ENCODE peak calls at places on chromosomes 11 and 22, in six cellular contexts. R is choroid plexus epithelial cell; M is foreskin fibroblast; C is RKO; D is GM12891; E is stimulated activated CD4-positive, alpha-beta T cell treated with anti-CD3 and anti-CD28 coated beads, Interleukin-15, amount 100 ng/mL, for 1 hour. G is an unnamed sample.

GRCh38 chr11:57276857-57277505 is 39.9 kb upstream of the APLNR start:
- DNase-seq in R (peak; percentile 47), M (no peak), C (no peak), D (no peak), E (no peak), G (no peak)

GRCh38 chr11:117807482-117808272 is 10.7 kb upstream of the DSCAML1 start:
- DNase-seq in R (peak; percentile 77), M (peak; percentile 80), C (no peak), D (no peak), E (peak; percentile 56), G (no peak)

GRCh38 chr22:33440756-33441155 is 382.6 kb upstream of the SYN3 start:
- DNase-seq in R (no peak), M (no peak), C (no peak), D (no peak), E (no peak), G (no peak)

GRCh38 chr11:115618428-115618827 is 114.2 kb upstream of the CADM1 start:
- DNase-seq in R (no peak), M (peak; percentile 40), C (no peak), D (no peak), E (no peak), G (no peak)

GRCh38 chr22:36411589-36412258 is 24.0 kb upstream of the MYH9 start:
- DNase-seq in R (no peak), M (no peak), C (peak; percentile 18), D (no peak), E (no peak), G (no peak)

GRCh38 chr22:28019881-28020861 is 101.1 kb upstream of the PITPNB start:
- DNase-seq in R (peak; percentile 75), M (peak; percentile 81), C (peak; percentile 29), D (peak; percentile 79), E (peak; percentile 27), G (peak; percentile 25)

GRCh38 chr11:70595452-70595851 is 197.1 kb downstream of the CTTN start:
- DNase-seq in R (no peak), M (no peak), C (no peak), D (no peak), E (no peak), G (no peak)

GRCh38 chr11:104609766-104610165 is 288.5 kb downstream of the CASP12 start:
- DNase-seq in R (no peak), M (peak; percentile 17), C (no peak), D (no peak), E (no peak), G (no peak)

GRCh38 chr11:2142300-2142759 is 3.1 kb upstream of the IGF2 start:
- DNase-seq in R (peak; percentile 38), M (peak; percentile 72), C (no peak), D (no peak), E (no peak), G (no peak)

GRCh38 chr22:27212617-27213177 is 555.3 kb downstream of the MIAT start:
- DNase-seq in R (peak; percentile 98), M (peak; percentile 92), C (no peak), D (no peak), E (no peak), G (peak; percentile 99)

GRCh38 chr11:123590296-123590912 is 64.0 kb downstream of the SCN3B start:
- DNase-seq in R (peak; percentile 39), M (peak; percentile 61), C (peak; percentile 21), D (no peak), E (no peak), G (peak; percentile 23)

GRCh38 chr11:63362196-63362829 is 7.3 kb upstream of the SLC22A9 start:
- DNase-seq in R (no peak), M (no peak), C (no peak), D (no peak), E (no peak), G (no peak)

GRCh38 chr11:116224154-116224888 is 548.5 kb downstream of the BUD13 start:
- DNase-seq in R (peak; percentile 43), M (peak; percentile 23), C (peak; percentile 29), D (peak; percentile 41), E (no peak), G (no peak)

GRCh38 chr11:122248130-122248529 is 132.1 kb upstream of the BLID start:
- DNase-seq in R (no peak), M (no peak), C (no peak), D (no peak), E (no peak), G (no peak)

GRCh38 chr11:70158201-70158600 is 44.9 kb upstream of the FADD start:
- DNase-seq in R (peak; percentile 45), M (peak; percentile 18), C (peak; percentile 4), D (no peak), E (no peak), G (no peak)

GRCh38 chr11:123233280-123233977 is 38.4 kb upstream of the CLMP start:
- DNase-seq in R (peak; percentile 56), M (no peak), C (no peak), D (peak; percentile 28), E (no peak), G (no peak)

GRCh38 chr11:9574556-9574805 is 1.0 kb downstream of the WEE1 start:
- DNase-seq in R (peak; percentile 39), M (no peak), C (no peak), D (no peak), E (no peak), G (no peak)

GRCh38 chr11:118171274-118172062 is 5.0 kb downstream of the SCN2B start:
- DNase-seq in R (peak; percentile 70), M (peak; percentile 79), C (peak; percentile 54), D (peak; percentile 81), E (peak; percentile 35), G (no peak)

GRCh38 chr22:47539374-47539773 is 776.9 kb downstream of the TBC1D22A start:
- DNase-seq in R (no peak), M (no peak), C (no peak), D (no peak), E (no peak), G (no peak)

GRCh38 chr11:70699294-70700221 is 301.2 kb downstream of the CTTN start:
- DNase-seq in R (no peak), M (no peak), C (no peak), D (no peak), E (no peak), G (no peak)

GRCh38 chr11:68673291-68673930 is 10.9 kb upstream of the GAL start:
- DNase-seq in R (peak; percentile 19), M (no peak), C (no peak), D (no peak), E (no peak), G (no peak)

GRCh38 chr11:6738590-6738989 is 33.2 kb downstream of the OR2AG2 start:
- DNase-seq in R (no peak), M (no peak), C (no peak), D (no peak), E (no peak), G (no peak)

GRCh38 chr11:117830072-117830471 is 5.5 kb upstream of the FXYD2 start:
- DNase-seq in R (no peak), M (no peak), C (no peak), D (no peak), E (no peak), G (no peak)

GRCh38 chr11:128505449-128506058 is 81.8 kb downstream of the ETS1 start:
- DNase-seq in R (no peak), M (peak; percentile 31), C (no peak), D (no peak), E (no peak), G (no peak)

GRCh38 chr11:125063429-125064043 is 431 bp downstream of the SLC37A2 start:
- DNase-seq in R (no peak), M (no peak), C (no peak), D (no peak), E (no peak), G (no peak)

GRCh38 chr11:76835928-76836612 is 24.6 kb upstream of the ACER3 start:
- DNase-seq in R (peak; percentile 44), M (peak; percentile 93), C (no peak), D (no peak), E (no peak), G (peak; percentile 41)

GRCh38 chr11:107581147-107581546 is 9.8 kb upstream of the ELMOD1 start:
- DNase-seq in R (no peak), M (no peak), C (no peak), D (no peak), E (no peak), G (no peak)

GRCh38 chr11:2358754-2359444 is 18.2 kb upstream of the CD81 start:
- DNase-seq in R (no peak), M (no peak), C (no peak), D (no peak), E (no peak), G (no peak)

GRCh38 chr11:34379081-34379480 is 21.3 kb upstream of the ABTB2 start:
- DNase-seq in R (peak; percentile 36), M (peak; percentile 55), C (no peak), D (no peak), E (no peak), G (no peak)

GRCh38 chr11:94968334-94968958 is 4.9 kb downstream of the CWC15 start:
- DNase-seq in R (peak; percentile 82), M (peak; percentile 61), C (peak; percentile 73), D (no peak), E (no peak), G (no peak)

GRCh38 chr11:83200035-83200434 is 6.5 kb downstream of the ANKRD42 start:
- DNase-seq in R (no peak), M (no peak), C (no peak), D (no peak), E (no peak), G (no peak)

GRCh38 chr22:50674606-50675552 is 2.3 kb downstream of the SHANK3 start:
- DNase-seq in R (no peak), M (peak; percentile 37), C (peak; percentile 74), D (no peak), E (no peak), G (no peak)

GRCh38 chr11:44456544-44457270 is 108.8 kb upstream of the CD82 start:
- DNase-seq in R (no peak), M (no peak), C (peak; percentile 20), D (no peak), E (no peak), G (no peak)

GRCh38 chr11:35085766-35086165 is 53.2 kb upstream of the CD44 start:
- DNase-seq in R (peak; percentile 40), M (no peak), C (no peak), D (no peak), E (no peak), G (no peak)

GRCh38 chr11:45062974-45063635 is 83.3 kb upstream of the PRDM11 start:
- DNase-seq in R (no peak), M (no peak), C (no peak), D (no peak), E (no peak), G (no peak)

GRCh38 chr22:23123804-23124254 is 18.0 kb downstream of the RSPH14 start:
- DNase-seq in R (no peak), M (no peak), C (no peak), D (no peak), E (no peak), G (no peak)

GRCh38 chr22:49692499-49693225 is 135.0 kb downstream of the BRD1 start:
- DNase-seq in R (no peak), M (no peak), C (no peak), D (no peak), E (no peak), G (no peak)

GRCh38 chr22:31968022-31968421 is 23.7 kb downstream of the YWHAH start:
- DNase-seq in R (no peak), M (no peak), C (no peak), D (no peak), E (no peak), G (no peak)

GRCh38 chr11:72958790-72959189 is 144.6 kb downstream of the ATG16L2 start:
- DNase-seq in R (peak; percentile 33), M (no peak), C (no peak), D (no peak), E (no peak), G (no peak)

GRCh38 chr11:73428227-73428626 is 52.0 kb downstream of the RELT start:
- DNase-seq in R (no peak), M (no peak), C (no peak), D (no peak), E (no peak), G (no peak)

G was measured in skeletal muscle cell.